ENCODE peak calls at places on chromosomes 4 and X, in five cellular contexts. V, B, F, Q and L are unnamed samples.

GRCh38 chr4:7068279-7068842 is 497 bp upstream of the GRPEL1 start:
- DNase-seq in V (no peak), B (no peak), F (no peak), Q (no peak), L (no peak)

GRCh38 chr4:16537926-16538325 is 311.7 kb upstream of the TAPT1 start:
- DNase-seq in V (no peak), B (no peak), F (no peak), Q (no peak), L (no peak)

GRCh38 chr4:183350317-183351071 is 28.3 kb upstream of the CLDN24 start:
- DNase-seq in V (no peak), B (no peak), F (no peak), Q (no peak), L (no peak)

GRCh38 chr4:54496412-54496811 is 161.3 kb upstream of the KIT start:
- DNase-seq in V (peak; percentile 32), B (no peak), F (no peak), Q (no peak), L (no peak)

GRCh38 chrX:295136-295535 is 14.0 kb downstream of the PLCXD1 start:
- DNase-seq in V (no peak), B (no peak), F (no peak), Q (no peak), L (no peak)

GRCh38 chr4:70670332-70671014 is 4.2 kb upstream of the JCHAIN start:
- DNase-seq in V (no peak), B (no peak), F (peak; percentile 75), Q (peak; percentile 64), L (no peak)

GRCh38 chrX:5681159-5681558 is 547.5 kb downstream of the NLGN4X start:
- DNase-seq in V (no peak), B (no peak), F (no peak), Q (peak; percentile 18), L (no peak)

GRCh38 chr4:177907736-177908424 is 465.6 kb upstream of the AGA start:
- DNase-seq in V (no peak), B (no peak), F (no peak), Q (no peak), L (no peak)

GRCh38 chr4:128862608-128863313 is 53.3 kb downstream of the JADE1 start:
- DNase-seq in V (peak; percentile 80), B (no peak), F (peak; percentile 72), Q (no peak), L (no peak)

GRCh38 chr4:140996757-140997156 is 136.5 kb downstream of the RNF150 start:
- DNase-seq in V (no peak), B (no peak), F (peak; percentile 78), Q (peak; percentile 98), L (no peak)

GRCh38 chr4:5722328-5722727 is 11.3 kb downstream of the EVC start:
- DNase-seq in V (no peak), B (peak; percentile 86), F (peak; percentile 70), Q (peak; percentile 51), L (no peak)

GRCh38 chr4:116150152-116150551 is 935.2 kb downstream of the TRAM1L1 start:
- DNase-seq in V (no peak), B (no peak), F (no peak), Q (no peak), L (no peak)

GRCh38 chr4:133997440-133997839 is 204.1 kb downstream of the PABPC4L start:
- DNase-seq in V (no peak), B (no peak), F (peak; percentile 6), Q (peak; percentile 84), L (no peak)

GRCh38 chrX:10259716-10260115 is 102.9 kb downstream of the CLCN4 start:
- DNase-seq in V (no peak), B (no peak), F (peak; percentile 55), Q (peak; percentile 65), L (no peak)

GRCh38 chrX:13428055-13428786 is 108.4 kb upstream of the ATXN3L start:
- DNase-seq in V (no peak), B (no peak), F (peak; percentile 72), Q (peak; percentile 83), L (no peak)

GRCh38 chrX:71550578-71550977 is 17.7 kb downstream of the OGT start:
- DNase-seq in V (no peak), B (no peak), F (no peak), Q (no peak), L (no peak)

GRCh38 chr4:30920043-30920442 is 199.9 kb downstream of the PCDH7 start:
- DNase-seq in V (no peak), B (no peak), F (no peak), Q (no peak), L (no peak)

GRCh38 chr4:102429553-102429952 is 71.6 kb upstream of the NFKB1 start:
- DNase-seq in V (no peak), B (no peak), F (peak; percentile 75), Q (peak; percentile 99), L (no peak)

GRCh38 chr4:139951051-139951450 is 202.9 kb downstream of the MAML3 start:
- DNase-seq in V (no peak), B (no peak), F (no peak), Q (peak; percentile 74), L (no peak)
- H3K27ac ChIP-seq in V (no peak overlapping the region), B (no peak overlapping the region), F (no peak overlapping the region), Q (no peak overlapping the region), L (no peak overlapping the region)

DNA sequence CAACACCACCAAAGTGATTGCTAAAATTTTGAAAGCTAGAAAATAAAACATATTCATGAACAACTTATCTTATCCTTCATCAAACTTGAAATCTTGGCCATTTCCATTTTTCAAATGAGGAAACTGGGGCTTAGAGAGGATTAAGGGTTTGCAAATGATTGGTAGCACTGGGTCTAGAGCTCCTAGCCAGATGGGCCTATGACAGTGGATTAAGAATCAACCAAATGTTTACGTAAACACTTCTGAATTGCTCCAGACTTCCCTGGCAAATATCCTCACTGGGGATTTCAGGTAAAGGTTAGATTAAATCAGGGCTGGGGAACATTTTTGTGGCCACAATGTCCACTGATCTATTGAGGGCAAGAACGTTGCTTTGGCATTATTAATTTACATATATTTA is 241.2 kb downstream of the ANK2 start:
- DNase-seq in V (no peak), B (no peak), F (no peak), Q (no peak), L (no peak)
- H3K4me3 ChIP-seq in V (no peak overlapping the region), B (no peak overlapping the region), F (no peak overlapping the region), Q (no peak overlapping the region), L (no peak overlapping the region)

DNA sequence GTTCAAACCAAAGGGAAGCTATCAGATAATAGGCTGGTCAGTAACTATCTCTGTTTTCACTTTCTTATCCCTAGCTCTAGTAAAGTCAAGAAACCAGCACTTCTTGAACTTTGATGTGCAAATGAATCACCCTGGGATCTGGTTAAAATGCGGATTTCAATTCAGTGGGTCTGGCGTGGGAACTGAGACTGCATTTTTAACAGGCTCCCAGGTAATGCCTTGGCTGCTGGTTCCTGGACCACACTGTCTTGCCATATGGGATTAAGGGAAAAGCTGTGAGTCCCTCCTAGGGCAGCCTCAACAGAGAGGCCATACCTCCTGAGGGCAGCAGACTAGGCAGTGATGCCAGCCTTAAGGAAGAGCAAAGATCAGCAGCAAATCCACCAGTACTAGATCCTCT is 1.7 kb downstream of the RNF175 start:
- DNase-seq in V (no peak), B (no peak), F (no peak), Q (no peak), L (no peak)
- H3K36me3 ChIP-seq in V (no peaks in the 10 kb centered on the region), B (no peaks in the 10 kb centered on the region), F (no peaks in the 10 kb centered on the region), Q (no peaks in the 10 kb centered on the region), L (no peaks in the 10 kb centered on the region)

DNA sequence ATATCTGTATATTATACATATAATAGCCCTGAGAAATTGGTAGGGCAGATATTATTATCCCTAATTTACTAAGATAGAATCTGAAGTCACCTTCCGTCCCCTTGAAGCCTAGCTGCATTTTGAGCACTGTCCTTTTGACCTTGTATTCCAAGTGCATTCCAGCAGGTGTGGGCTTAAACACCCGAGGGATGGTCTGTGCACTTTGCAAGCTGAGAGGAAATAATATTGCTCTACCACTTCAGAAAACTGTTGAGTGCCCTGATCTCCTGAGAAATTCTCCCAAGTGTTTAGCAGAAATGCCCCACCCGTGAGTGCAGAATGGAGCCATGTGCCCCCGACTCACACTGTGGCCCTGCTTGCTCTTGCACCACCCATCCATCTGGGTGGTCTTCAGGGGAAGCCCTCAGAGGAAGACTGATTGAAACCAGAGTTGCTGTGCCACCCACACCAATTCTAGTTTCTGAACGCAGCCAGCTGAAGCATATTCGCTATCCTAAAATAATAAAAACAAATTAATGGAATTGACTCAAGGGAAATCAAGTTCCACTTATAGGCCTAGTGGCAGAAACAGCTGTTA is 41.1 kb upstream of the PRKG2 start:
- DNase-seq in V (no peak), B (no peak), F (no peak), Q (no peak), L (no peak)
- H3K27ac ChIP-seq in V (no peak overlapping the region), B (no peak overlapping the region), F (peak overlapping the region; percentile 73), Q (no peak overlapping the region), L (no peak overlapping the region)

DNA sequence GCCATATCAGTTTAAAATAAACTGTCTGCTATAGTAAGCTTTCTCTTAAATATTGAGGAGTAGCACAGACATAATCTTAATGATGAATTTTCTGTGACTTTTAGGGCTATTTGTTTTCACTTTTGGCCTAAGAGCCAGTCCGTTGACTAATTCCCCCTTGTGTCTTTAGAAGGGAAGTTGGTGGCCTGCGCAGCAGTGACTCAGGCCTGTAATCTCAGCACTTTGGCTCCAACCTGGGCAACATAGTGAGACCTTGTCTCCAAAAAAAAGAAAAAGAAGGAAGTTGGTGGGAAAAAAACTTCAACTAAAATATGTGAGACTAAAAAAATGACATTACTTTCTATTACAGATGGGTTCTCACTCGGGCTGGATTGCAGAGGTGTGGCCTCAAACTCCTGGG is 3.4 kb downstream of the NCAPG start:
- DNase-seq in V (no peak), B (no peak), F (peak; percentile 59), Q (peak; percentile 76), L (no peak)
- H3K4me3 ChIP-seq in V (no peak overlapping the region), B (no peak overlapping the region), F (no peak overlapping the region), Q (peak overlapping the region; percentile 26), L (no peak overlapping the region)

GRCh38 chrX:48467331-48467761 is 2.7 kb downstream of the SLC38A5 start:
- DNase-seq in V (no peak), B (no peak), F (no peak), Q (no peak), L (no peak)
- H3K36me3 ChIP-seq in V (no peaks in the 10 kb centered on the region), B (no peaks in the 10 kb centered on the region), F (no peaks in the 10 kb centered on the region), Q (no peaks in the 10 kb centered on the region), L (no peaks in the 10 kb centered on the region)

GRCh38 chr4:47213539-47213938 is 182.2 kb downstream of the GABRB1 start:
- DNase-seq in V (no peak), B (no peak), F (peak; percentile 7), Q (no peak), L (no peak)
- H3K27ac ChIP-seq in V (no peak overlapping the region), B (no peak overlapping the region), F (no peak overlapping the region), Q (no peak overlapping the region), L (no peak overlapping the region)